ENCODE peak calls at places on chromosomes 6 and 20, in nine cellular contexts. Q is stomach, S is WERI-Rb-1, M is A673, H is heart right ventricle, K is heart left ventricle, B is BJ, F is adrenal gland, P is astrocyte. O is an unnamed sample. For H3K36me3, the result is how much of the 10 kb centered on the place peaks cover.

GRCh38 chr6:139534472-139535115 is 160.1 kb upstream of the CITED2 start:
- DNase-seq in H (no peak), F (no peak), P (no peak), S (no peak), Q (no peak), K (no peak), B (no peak), M (no peak), O (no peak)

GRCh38 chr20:60204601-60205000 is 246.4 kb downstream of the CDH26 start:
- DNase-seq in S (no peak), P (no peak), M (no peak), Q (no peak), F (no peak), K (no peak), B (no peak), H (no peak), O (no peak)

GRCh38 chr20:19176483-19176882 is 36.0 kb upstream of the SLC24A3 start:
- DNase-seq in S (no peak), P (no peak), Q (no peak), M (peak), H (no peak), K (no peak), B (no peak), F (no peak), O (no peak)

GRCh38 chr6:48068326-48069191 is 42.4 kb downstream of the PTCHD4 start:
- DNase-seq in H (no peak), Q (no peak), S (peak), F (no peak), M (no peak), B (no peak), P (no peak), K (no peak), O (no peak)

GRCh38 chr6:85640806-85641205 is 1.9 kb downstream of the SYNCRIP start:
- DNase-seq in F (no peak), P (no peak), B (no peak), K (no peak), S (no peak), H (no peak), M (no peak), Q (no peak), O (no peak)

GRCh38 chr6:72643214-72643613 is 21.4 kb downstream of the KCNQ5 start:
- DNase-seq in K (no peak), S (no peak), B (no peak), H (no peak), F (no peak), P (no peak), M (peak), Q (no peak), O (no peak)

GRCh38 chr20:39170896-39171463 is 208.8 kb downstream of the DHX35 start:
- DNase-seq in B (no peak), S (no peak), P (no peak), H (no peak), M (no peak), K (no peak), F (no peak), Q (no peak), O (no peak)

GRCh38 chr6:35810831-35811698 is 5.9 kb downstream of the LHFPL5 start:
- DNase-seq in B (no peak), F (no peak), K (no peak), M (peak), S (no peak), Q (no peak), P (peak), H (no peak), O (peak)

GRCh38 chr6:154276810-154277577 is 79.6 kb downstream of the IPCEF1 start:
- DNase-seq in P (peak), M (peak), B (no peak), H (no peak), K (no peak), F (no peak), Q (no peak), S (no peak), O (no peak)

GRCh38 chr6:159929819-159930218 is 39.0 kb downstream of the MAS1 start:
- DNase-seq in F (peak), S (no peak), Q (peak), H (peak), B (no peak), K (no peak), M (peak), P (no peak), O (no peak)

GRCh38 chr6:41155132-41155805 is 1.1 kb upstream of the TREML1 start:
- DNase-seq in B (no peak), P (no peak), F (no peak), H (no peak), Q (no peak), K (no peak), M (no peak), S (no peak), O (no peak)

GRCh38 chr20:51156796-51157119 is 133.9 kb upstream of the KCNG1 start:
- DNase-seq in Q (no peak), B (no peak), P (no peak), K (no peak), H (no peak), F (no peak), M (peak), S (no peak), O (no peak)

GRCh38 chr20:45899041-45899835 is 8.1 kb downstream of the CTSA start:
- DNase-seq in F (no peak), M (no peak), B (no peak), H (no peak), P (no peak), K (no peak), S (no peak), Q (no peak), O (no peak)
- H3K36me3 ChIP-seq in F (half or more), M (under half), B (under half), H (half or more), P (under half), K (half or more), S (half or more), Q (half or more), O (under half)

GRCh38 chr20:61677928-61678327 is 387.8 kb downstream of the TAF4 start:
- DNase-seq in Q (no peak), P (no peak), K (no peak), H (no peak), B (no peak), M (no peak), F (no peak), S (no peak), O (no peak)
- TF ChIP-seq CTCF in Q (no peak), P (no peak), K (no peak), H (no peak), B (no peak), M (no peak), F (no peak), S (no peak), O (no peak)

GRCh38 chr6:117444600-117444999 is 18.9 kb upstream of the ROS1 start:
- DNase-seq in S (no peak), P (peak), B (peak), K (no peak), H (no peak), F (no peak), Q (no peak), M (no peak), O (no peak)

GRCh38 chr6:117440558-117441525 is 15.1 kb upstream of the ROS1 start:
- DNase-seq in B (peak), F (no peak), M (no peak), P (peak), H (no peak), S (no peak), K (no peak), Q (no peak), O (peak)

GRCh38 chr6:117446851-117447250 is 21.1 kb upstream of the ROS1 start:
- DNase-seq in P (peak), K (no peak), Q (no peak), B (no peak), H (no peak), M (no peak), F (no peak), S (no peak), O (no peak)

GRCh38 chr6:117441824-117442264 is 16.1 kb upstream of the ROS1 start:
- DNase-seq in K (no peak), B (no peak), F (no peak), P (peak), Q (no peak), S (no peak), H (no peak), M (no peak), O (no peak)
- H3K4me3 ChIP-seq in K (no peak), B (no peak), F (no peak), P (no peak), Q (no peak), S (no peak), H (no peak), M (no peak), O (no peak)

GRCh38 chr20:48949304-48950170 is 28.0 kb downstream of the ARFGEF2 start:
- DNase-seq in B (no peak), H (no peak), M (no peak), K (no peak), P (no peak), F (no peak), S (peak), Q (peak), O (no peak)
- H3K36me3 ChIP-seq in B (under half), H (half or more), M (under half), K (half or more), P (under half), F (under half), S (half or more), Q (half or more), O (under half)